ENCODE peak calls at places on chromosomes 11 and 22, in eight cellular contexts. Q is GM23338, U is SK-N-SH, D is HCT116, R is A549, X is HepG2, Y is K562, K is GM12878. L is an unnamed sample. For H3K4me1, the result is how much of the 10 kb centered on the place peaks cover.

GRCh38 chr11:73248526-73249185 is 23.5 kb upstream of the P2RY6 start:
- DNase-seq in D (no peak), Q (no peak), R (no peak), Y (no peak), U (no peak), X (no peak), K (no peak), L (no peak)

GRCh38 chr22:45731798-45732495 is 60.3 kb downstream of the ATXN10 start:
- DNase-seq in Q (peak), R (peak), K (no peak), Y (no peak), X (peak), U (no peak), D (no peak), L (no peak)

GRCh38 chr22:50118557-50119168 is 28.9 kb downstream of the MOV10L1 start:
- DNase-seq in U (no peak), K (no peak), Y (peak), X (peak), R (peak), D (no peak), Q (no peak), L (no peak)

GRCh38 chr22:38246046-38246658 is 26.7 kb downstream of the TMEM184B start:
- DNase-seq in U (no peak), X (no peak), K (no peak), Q (no peak), R (no peak), Y (no peak), D (no peak), L (no peak)

GRCh38 chr11:70233511-70233919 is 30.4 kb downstream of the FADD start:
- DNase-seq in R (peak), U (no peak), X (peak), K (no peak), D (peak), Y (peak), Q (no peak), L (peak)

GRCh38 chr11:65496304-65497140 is 2.3 kb upstream of the MALAT1 start:
- DNase-seq in X (no peak), Y (no peak), K (no peak), D (no peak), U (no peak), R (no peak), Q (no peak), L (no peak)

GRCh38 chr11:115267228-115267627 is 237.0 kb downstream of the CADM1 start:
- DNase-seq in R (no peak), U (no peak), X (no peak), K (no peak), D (no peak), Y (no peak), Q (no peak), L (no peak)

GRCh38 chr11:67516806-67517205 is 6.4 kb downstream of the CABP2 start:
- DNase-seq in R (no peak), U (no peak), Y (no peak), Q (no peak), D (no peak), K (no peak), X (no peak), L (no peak)

GRCh38 chr11:119489087-119489486 is 66.1 kb upstream of the THY1 start:
- DNase-seq in X (no peak), U (no peak), R (no peak), K (no peak), Y (no peak), Q (no peak), D (no peak), L (no peak)

GRCh38 chr11:33631749-33632091 is 68.9 kb downstream of the C11orf91 start:
- DNase-seq in Y (no peak), R (no peak), U (no peak), K (no peak), Q (no peak), X (no peak), D (no peak), L (no peak)

GRCh38 chr11:118180300-118180703 is 3.9 kb upstream of the SCN2B start:
- DNase-seq in U (peak), D (peak), K (no peak), Y (no peak), X (peak), R (no peak), Q (peak), L (no peak)

GRCh38 chr22:42401562-42402334 is 30.5 kb downstream of the NFAM1 start:
- DNase-seq in R (no peak), Q (no peak), K (no peak), Y (no peak), U (no peak), X (no peak), D (no peak), L (no peak)

GRCh38 chr22:42396621-42397331 is 35.4 kb downstream of the NFAM1 start:
- DNase-seq in Q (peak), R (no peak), X (no peak), Y (no peak), U (no peak), K (no peak), D (peak), L (no peak)

GRCh38 chr22:42400811-42401547 is 31.2 kb downstream of the NFAM1 start:
- DNase-seq in K (no peak), R (no peak), X (no peak), Y (no peak), D (no peak), U (no peak), Q (no peak), L (no peak)

GRCh38 chr22:42397332-42398246 is 34.6 kb downstream of the NFAM1 start:
- DNase-seq in U (no peak), D (no peak), X (no peak), Q (no peak), K (peak), Y (no peak), R (no peak), L (no peak)

GRCh38 chr22:42399315-42400271 is 32.6 kb downstream of the NFAM1 start:
- DNase-seq in K (no peak), U (peak), Q (peak), Y (peak), R (no peak), X (no peak), D (no peak), L (no peak)
- TF ChIP-seq REST in K (no peak), U (no peak), Q (no peak), Y (no peak), R (no peak), X (no peak), D (no peak), L (no peak)

DNA sequence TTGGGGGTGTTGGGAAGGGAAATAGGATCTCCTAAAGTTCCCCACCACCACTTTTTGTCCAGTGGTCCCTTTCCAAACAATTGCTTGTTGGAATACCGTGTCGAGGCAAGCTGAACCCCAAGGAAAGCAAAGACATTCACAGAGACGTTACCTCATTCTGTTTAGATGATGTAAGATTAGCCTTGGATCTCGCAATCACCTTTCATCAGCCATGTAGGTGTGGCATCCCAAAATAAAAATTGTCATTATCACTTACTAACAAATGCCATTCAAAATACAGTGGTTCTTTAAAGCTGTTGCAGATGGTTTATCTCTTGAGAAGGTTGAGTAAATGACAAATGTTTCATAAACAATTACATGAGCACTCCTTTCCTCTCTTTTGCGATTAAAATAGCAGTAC is 86.5 kb upstream of the SLC25A18 start:
- DNase-seq in Y (no peak), Q (peak), X (no peak), K (no peak), R (no peak), U (no peak), D (no peak), L (no peak)
- H3K4me3 ChIP-seq in Y (no peak), Q (no peak), X (no peak), K (no peak), R (no peak), U (no peak), D (no peak), L (no peak)

GRCh38 chr11:68722143-68722542 is 29.2 kb downstream of the TESMIN start:
- DNase-seq in R (no peak), Y (no peak), X (no peak), K (no peak), U (no peak), Q (no peak), D (no peak), L (no peak)
- H3K4me1 ChIP-seq in R (under half), Y (under half), X (under half), K (under half), U (under half), Q (under half), D (under half), L (under half)

DNA sequence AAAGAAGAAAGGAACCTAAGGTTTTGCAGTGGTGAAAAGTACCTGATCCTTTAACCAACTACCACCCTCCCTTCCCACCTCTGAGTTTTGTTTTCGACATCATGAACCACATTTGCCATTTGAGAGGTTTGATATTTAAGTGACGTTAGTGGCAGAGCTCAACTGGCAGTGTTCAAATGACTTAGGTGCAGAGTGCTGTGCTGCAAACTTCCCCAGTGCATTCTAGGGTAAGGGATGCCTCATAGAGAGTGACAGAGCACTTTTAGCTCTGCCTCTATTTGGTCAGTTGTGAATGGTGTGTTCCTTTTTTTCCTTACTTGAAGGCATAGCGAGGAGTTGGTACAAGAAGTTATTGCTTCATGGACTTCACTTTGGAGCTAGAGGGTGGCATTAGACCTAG is 9.4 kb downstream of the BMAL1 start:
- DNase-seq in Q (no peak), K (no peak), X (no peak), D (no peak), R (no peak), Y (no peak), U (no peak), L (no peak)
- TF ChIP-seq REST in Q (no peak), K (no peak), X (no peak), D (no peak), R (no peak), Y (no peak), U (no peak), L (no peak)

DNA sequence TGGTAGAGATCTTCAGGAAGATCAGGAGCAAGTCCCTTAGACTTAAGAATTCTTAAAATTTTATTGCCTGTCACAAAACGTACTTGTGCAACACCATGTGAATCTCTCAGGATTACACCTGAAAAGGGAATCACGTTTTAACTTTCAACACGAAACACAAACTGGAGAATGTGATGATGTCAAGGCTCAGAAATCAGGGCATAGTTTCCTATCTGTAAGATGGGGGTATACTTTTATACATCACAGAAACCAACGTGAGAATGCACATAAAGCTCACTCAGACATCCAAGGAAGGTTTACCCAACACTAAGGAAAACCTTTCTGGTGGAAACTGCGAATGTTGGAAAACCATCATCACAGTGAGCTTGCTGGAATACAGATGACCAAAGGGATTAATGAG is 2.0 kb downstream of the RPS13 start:
- DNase-seq in K (no peak), R (no peak), Y (no peak), D (no peak), Q (no peak), X (no peak), U (no peak), L (no peak)
- H3K4me3 ChIP-seq in K (peak), R (peak), Y (peak), D (no peak), Q (peak), X (peak), U (no peak), L (peak)

GRCh38 chr11:596374-596773 is 19.4 kb downstream of the IRF7 start:
- DNase-seq in Y (no peak), X (no peak), U (no peak), K (no peak), Q (no peak), R (no peak), D (no peak), L (no peak)
- H3K4me1 ChIP-seq in Y (under half), X (under half), U (under half), K (under half), Q (under half), R (under half), D (under half), L (under half)